ENCODE peak calls at places on chromosome 21, in seven cellular contexts. U, G, W, M, O, D and B are unnamed samples.

GRCh38 chr21:35303085-35303484 is 254.0 kb upstream of the RUNX1 start:
- DNase-seq in U (peak; percentile 96), G (peak; percentile 50), W (peak; percentile 87), M (peak; percentile 68), O (no peak), D (no peak), B (no peak)

GRCh38 chr21:44734841-44735240 is 23.5 kb upstream of the TSPEAR start:
- DNase-seq in U (no peak), G (no peak), W (no peak), M (no peak), O (no peak), D (no peak), B (no peak)

GRCh38 chr21:32726742-32727477 is 903 bp downstream of the SYNJ1 start:
- DNase-seq in U (peak; percentile 47), G (no peak), W (peak; percentile 28), M (peak; percentile 6), O (peak; percentile 29), D (peak; percentile 8), B (no peak)

GRCh38 chr21:31457675-31458074 is 113.6 kb upstream of the TIAM1 start:
- DNase-seq in U (no peak), G (no peak), W (no peak), M (peak; percentile 1), O (no peak), D (no peak), B (no peak)

GRCh38 chr21:36134820-36135390 is at the start of gene CBR3:
- DNase-seq in U (peak; percentile 75), G (peak; percentile 49), W (peak; percentile 77), M (peak; percentile 55), O (peak; percentile 46), D (no peak), B (no peak)

GRCh38 chr21:38591138-38591537 is 92.9 kb upstream of the ERG start:
- DNase-seq in U (no peak), G (no peak), W (no peak), M (no peak), O (no peak), D (no peak), B (no peak)

GRCh38 chr21:17527240-17527639 is 14.4 kb downstream of the CXADR start:
- DNase-seq in U (no peak), G (no peak), W (peak; percentile 65), M (peak; percentile 77), O (no peak), D (no peak), B (no peak)

GRCh38 chr21:43818685-43819084 is 29.3 kb downstream of the RRP1 start:
- DNase-seq in U (no peak), G (no peak), W (no peak), M (no peak), O (no peak), D (no peak), B (no peak)

GRCh38 chr21:34192646-34193285 is 119.4 kb downstream of the MRPS6 start:
- DNase-seq in U (no peak), G (no peak), W (no peak), M (no peak), O (no peak), D (no peak), B (no peak)

GRCh38 chr21:39663066-39663465 is 50.3 kb downstream of the B3GALT5 start:
- DNase-seq in U (no peak), G (no peak), W (no peak), M (no peak), O (no peak), D (no peak), B (no peak)

GRCh38 chr21:29704719-29705118 is 235.1 kb downstream of the GRIK1 start:
- DNase-seq in U (no peak), G (no peak), W (peak; percentile 8), M (no peak), O (no peak), D (no peak), B (no peak)

GRCh38 chr21:46559291-46559983 is 45.4 kb downstream of the S100B start:
- DNase-seq in U (no peak), G (no peak), W (no peak), M (no peak), O (no peak), D (no peak), B (no peak)

GRCh38 chr21:44071359-44072104 is 35.7 kb upstream of the PWP2 start:
- DNase-seq in U (no peak), G (no peak), W (no peak), M (no peak), O (no peak), D (no peak), B (no peak)

GRCh38 chr21:14545906-14546480 is at the start of gene SAMSN1:
- DNase-seq in U (no peak), G (no peak), W (peak; percentile 35), M (no peak), O (no peak), D (no peak), B (no peak)

GRCh38 chr21:44901391-44902074 is 19.2 kb downstream of the ITGB2 start:
- DNase-seq in U (no peak), G (no peak), W (no peak), M (no peak), O (no peak), D (no peak), B (no peak)

GRCh38 chr21:33127154-33127893 is 57.4 kb downstream of the OLIG1 start:
- DNase-seq in U (peak; percentile 73), G (no peak), W (peak; percentile 72), M (peak; percentile 59), O (peak; percentile 68), D (peak; percentile 87), B (peak; percentile 47)

GRCh38 chr21:37503848-37504467 is 137.4 kb downstream of the DYRK1A start:
- DNase-seq in U (peak; percentile 83), G (no peak), W (peak; percentile 69), M (no peak), O (no peak), D (no peak), B (no peak)

GRCh38 chr21:29196021-29196663 is 65.7 kb downstream of the MAP3K7CL start:
- DNase-seq in U (peak; percentile 97), G (peak; percentile 74), W (peak; percentile 94), M (peak; percentile 89), O (no peak), D (peak; percentile 10), B (no peak)

GRCh38 chr21:41213081-41213480 is 45.1 kb downstream of the BACE2 start:
- DNase-seq in U (no peak), G (no peak), W (no peak), M (no peak), O (no peak), D (no peak), B (no peak)